ENCODE peak calls at places on chromosomes 16 and 17, in eight cellular contexts. R is hepatocyte, O is fibroblast of lung, D is RWPE1, V is small intestine, M is A549, W is left ventricle myocardium inferior, E is Peyer's patch. I is an unnamed sample.

GRCh38 chr17:45334231-45334630 is 17.4 kb upstream of the MAP3K14 start:
- DNase-seq in R (no peak), O (no peak), D (no peak), V (peak; percentile 27), M (no peak), W (no peak), E (no peak), I (peak; percentile 28)

GRCh38 chr17:35843698-35844097 is 25.0 kb downstream of the HEATR9 start:
- DNase-seq in R (no peak), O (no peak), D (no peak), V (no peak), M (no peak), W (no peak), E (no peak), I (no peak)

GRCh38 chr17:69828087-69828486 is 246.9 kb upstream of the KCNJ16 start:
- DNase-seq in R (no peak), O (peak; percentile 50), D (no peak), V (no peak), M (no peak), W (peak; percentile 44), E (no peak), I (no peak)

GRCh38 chr16:88754912-88755744 is 29.9 kb downstream of the PIEZO1 start:
- DNase-seq in R (peak; percentile 68), O (peak; percentile 42), D (peak; percentile 82), V (peak; percentile 48), M (no peak), W (no peak), E (no peak), I (no peak)

GRCh38 chr17:73021771-73022170 is 70.7 kb downstream of the SLC39A11 start:
- DNase-seq in R (no peak), O (no peak), D (no peak), V (no peak), M (no peak), W (no peak), E (no peak), I (no peak)

GRCh38 chr17:10053976-10054551 is 144.3 kb downstream of the GAS7 start:
- DNase-seq in R (no peak), O (no peak), D (no peak), V (no peak), M (no peak), W (no peak), E (no peak), I (no peak)

GRCh38 chr17:77451271-77451893 is 310.6 kb downstream of the SEC14L1 start:
- DNase-seq in R (peak; percentile 91), O (peak; percentile 71), D (no peak), V (peak; percentile 77), M (no peak), W (peak; percentile 77), E (peak; percentile 85), I (peak; percentile 73)

GRCh38 chr16:57591870-57592485 is 36.5 kb upstream of the ADGRG1 start:
- DNase-seq in R (no peak), O (no peak), D (no peak), V (no peak), M (no peak), W (no peak), E (no peak), I (no peak)

GRCh38 chr16:21009815-21010214 is 109.2 kb downstream of the LYRM1 start:
- DNase-seq in R (no peak), O (no peak), D (no peak), V (no peak), M (no peak), W (no peak), E (no peak), I (no peak)

GRCh38 chr17:66494023-66494803 is 191.8 kb downstream of the PRKCA start:
- DNase-seq in R (no peak), O (peak; percentile 77), D (peak; percentile 73), V (no peak), M (peak; percentile 82), W (no peak), E (no peak), I (no peak)

GRCh38 chr16:89690392-89690901 is 4.0 kb downstream of the CDK10 start:
- DNase-seq in R (no peak), O (no peak), D (no peak), V (no peak), M (no peak), W (no peak), E (no peak), I (no peak)

GRCh38 chr17:19384723-19385391 is 2.1 kb downstream of the MFAP4 start:
- DNase-seq in R (peak; percentile 88), O (peak; percentile 99), D (no peak), V (no peak), M (no peak), W (peak; percentile 89), E (peak; percentile 31), I (no peak)

GRCh38 chr17:1560582-1561170 is 1.9 kb downstream of the PITPNA start:
- DNase-seq in R (no peak), O (no peak), D (no peak), V (peak; percentile 59), M (no peak), W (no peak), E (no peak), I (no peak)

GRCh38 chr16:6704306-6704705 is 628.3 kb upstream of the RBFOX1 start:
- DNase-seq in R (no peak), O (no peak), D (no peak), V (no peak), M (no peak), W (no peak), E (no peak), I (no peak)

GRCh38 chr17:15490634-15491261 is 23.3 kb upstream of the CDRT4 start:
- DNase-seq in R (peak; percentile 78), O (peak; percentile 56), D (no peak), V (peak; percentile 95), M (no peak), W (peak; percentile 72), E (no peak), I (no peak)

GRCh38 chr17:17467021-17467420 is 9.8 kb upstream of the MED9 start:
- DNase-seq in R (no peak), O (no peak), D (no peak), V (no peak), M (no peak), W (no peak), E (no peak), I (no peak)

GRCh38 chr17:39199673-39199985 is 454 bp upstream of the RPL19 start:
- DNase-seq in R (no peak), O (no peak), D (no peak), V (no peak), M (no peak), W (no peak), E (no peak), I (no peak)

GRCh38 chr17:49687878-49688491 is 10.1 kb upstream of the SPOP start:
- DNase-seq in R (no peak), O (peak; percentile 26), D (no peak), V (peak; percentile 37), M (no peak), W (no peak), E (peak; percentile 40), I (no peak)

GRCh38 chr16:8963010-8963824 is 489 bp downstream of the USP7 start:
- DNase-seq in R (peak; percentile 48), O (no peak), D (no peak), V (no peak), M (no peak), W (no peak), E (no peak), I (no peak)

GRCh38 chr17:49456172-49456965 is 38.7 kb upstream of the NGFR start:
- DNase-seq in R (peak; percentile 74), O (peak; percentile 77), D (no peak), V (no peak), M (no peak), W (no peak), E (no peak), I (no peak)

GRCh38 chr17:66791337-66791736 is 43.6 kb upstream of the CACNG5 start:
- DNase-seq in R (no peak), O (no peak), D (no peak), V (no peak), M (no peak), W (no peak), E (no peak), I (no peak)

GRCh38 chr16:23857256-23857891 is 21.6 kb downstream of the PRKCB start:
- DNase-seq in R (no peak), O (no peak), D (no peak), V (no peak), M (no peak), W (no peak), E (no peak), I (no peak)

GRCh38 chr16:26050489-26050888 is 358.7 kb downstream of the HS3ST4 start:
- DNase-seq in R (no peak), O (no peak), D (no peak), V (no peak), M (no peak), W (no peak), E (no peak), I (no peak)

DNA sequence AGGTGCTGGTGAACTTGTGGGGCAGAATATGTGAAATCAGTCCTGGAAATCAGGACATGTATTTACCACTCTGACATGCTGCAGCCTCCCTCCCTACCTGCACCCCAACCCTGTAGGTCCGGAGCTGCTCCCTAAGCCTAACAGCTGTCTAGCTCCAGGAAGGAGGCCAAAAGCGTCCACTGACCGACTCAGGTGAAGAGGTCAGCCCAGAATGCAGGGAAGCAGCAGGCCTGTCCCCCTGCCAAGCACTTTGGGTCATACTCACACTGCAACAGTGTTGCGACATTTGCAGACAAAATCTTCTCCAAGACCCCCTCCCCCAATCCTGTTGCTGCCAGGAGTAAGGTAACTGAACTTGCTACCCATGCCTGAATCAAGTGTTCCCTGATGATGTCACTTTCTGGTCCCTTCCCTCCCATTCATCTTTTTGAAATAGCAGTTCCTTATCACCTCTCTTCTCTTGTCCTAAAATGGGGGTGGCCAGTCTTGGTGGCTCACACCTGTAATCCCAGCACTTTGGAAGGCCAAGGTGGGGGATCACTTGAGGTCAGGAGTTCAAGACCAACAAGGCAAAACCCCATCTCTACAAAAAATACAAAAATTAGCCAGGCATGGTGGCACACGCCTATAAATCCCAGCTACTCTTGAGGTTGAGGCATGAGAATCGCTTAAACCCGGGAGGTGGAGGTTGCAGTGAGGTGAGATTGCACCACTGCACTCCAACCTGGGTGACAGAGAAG is 1.3 kb upstream of the ACLY start:
- DNase-seq in R (no peak), O (peak; percentile 60), D (peak; percentile 15), V (no peak), M (no peak), W (no peak), E (no peak), I (peak; percentile 85)
- H3K27ac ChIP-seq in R (peak overlapping the region; percentile 86), O (no peak overlapping the region), D (peak overlapping the region; percentile 94), V (no peak overlapping the region), M (peak overlapping the region; percentile 93), W (peak overlapping the region; percentile 92), E (no peak overlapping the region), I (peak overlapping the region; percentile 86)

GRCh38 chr17:75589017-75589918 is 1.7 kb downstream of the MYO15B start:
- DNase-seq in R (peak; percentile 97), O (peak; percentile 78), D (peak; percentile 96), V (peak; percentile 91), M (peak; percentile 96), W (peak; percentile 98), E (peak; percentile 99), I (peak; percentile 98)
- H3K27ac ChIP-seq in R (peak overlapping the region; percentile 83), O (no peak overlapping the region), D (peak overlapping the region; percentile 77), V (peak overlapping the region; percentile 75), M (peak overlapping the region; percentile 90), W (peak overlapping the region; percentile 95), E (peak overlapping the region; percentile 88), I (peak overlapping the region; percentile 91)

GRCh38 chr17:41652461-41652960 is 28.1 kb upstream of the KRT17 start:
- DNase-seq in R (no peak), O (no peak), D (no peak), V (no peak), M (no peak), W (no peak), E (no peak), I (no peak)
- H3K27ac ChIP-seq in R (peak overlapping the region; percentile 98), O (no peak overlapping the region), D (peak overlapping the region; percentile 100), V (peak overlapping the region; percentile 95), M (peak overlapping the region; percentile 2), W (no peak overlapping the region), E (peak overlapping the region; percentile 90), I (no peak overlapping the region)

GRCh38 chr17:34249497-34249877 is 5.6 kb upstream of the CCL2 start:
- DNase-seq in R (no peak), O (no peak), D (no peak), V (no peak), M (no peak), W (peak; percentile 36), E (no peak), I (no peak)
- H3K27ac ChIP-seq in R (peak overlapping the region; percentile 29), O (peak overlapping the region; percentile 42), D (no peak overlapping the region), V (no peak overlapping the region), M (peak overlapping the region; percentile 87), W (peak overlapping the region; percentile 91), E (no peak overlapping the region), I (peak overlapping the region; percentile 51)